ENCODE peak calls at places on chromosomes 3 and 15, in nine cellular contexts. H is NCI-H446; N is hippocampal formation; V is fibroblast of the conjunctiva; A is nephron progenitor cell; Y is occipital lobe; C is NCI-H1092; R is central memory CD4-positive, alpha-beta T cell; G is stimulated activated CD4-positive, alpha-beta T cell treated with anti-CD3 and anti-CD28 coated beads, Interleukin-12 subunit alpha, Interleukin-12 subunit beta, amount 100 ng/mL, for 4 hours. I is an unnamed sample.

GRCh38 chr15:25658560-25658959 is 204.6 kb downstream of the ATP10A start:
- DNase-seq in N (no peak), Y (no peak), A (no peak), R (no peak), V (no peak), H (no peak), C (no peak), G (no peak), I (no peak)

GRCh38 chr3:101200461-101200860 is 119.9 kb downstream of the IMPG2 start:
- DNase-seq in Y (no peak), V (no peak), C (no peak), H (no peak), R (no peak), G (no peak), N (no peak), A (no peak), I (no peak)

GRCh38 chr15:101014921-101015841 is 96.0 kb downstream of the LRRK1 start:
- DNase-seq in Y (peak; percentile 50), V (no peak), H (peak; percentile 50), A (peak; percentile 86), N (peak; percentile 59), R (peak; percentile 32), G (peak; percentile 75), C (peak; percentile 25), I (peak; percentile 65)

GRCh38 chr15:60299452-60300047 is 98.2 kb downstream of the ANXA2 start:
- DNase-seq in R (no peak), Y (no peak), A (no peak), C (peak; percentile 91), G (no peak), V (no peak), N (peak; percentile 44), H (peak; percentile 65), I (no peak)

GRCh38 chr3:27568393-27568792 is 84.2 kb upstream of the SLC4A7 start:
- DNase-seq in R (no peak), Y (peak; percentile 48), H (peak; percentile 79), N (peak; percentile 26), A (no peak), G (no peak), V (peak; percentile 70), C (peak; percentile 40), I (no peak)

GRCh38 chr15:89118481-89118989 is 30.3 kb downstream of the ABHD2 start:
- DNase-seq in V (no peak), H (no peak), R (no peak), G (no peak), N (no peak), C (no peak), Y (no peak), A (no peak), I (no peak)

GRCh38 chr3:55000546-55000945 is 72.7 kb upstream of the LRTM1 start:
- DNase-seq in R (no peak), C (peak; percentile 3), G (no peak), V (peak; percentile 74), A (no peak), Y (no peak), N (no peak), H (no peak), I (no peak)

GRCh38 chr3:94159062-94159726 is 96.3 kb downstream of the NSUN3 start:
- DNase-seq in R (no peak), N (no peak), C (no peak), G (no peak), Y (no peak), H (peak; percentile 80), A (no peak), V (peak; percentile 22), I (no peak)

GRCh38 chr15:58966698-58967097 is 20.8 kb upstream of the RNF111 start:
- DNase-seq in V (no peak), N (no peak), H (no peak), Y (no peak), A (no peak), R (no peak), C (no peak), G (no peak), I (no peak)

GRCh38 chr15:44009056-44009455 is 182.3 kb downstream of the WDR76 start:
- DNase-seq in H (no peak), A (no peak), V (no peak), N (no peak), G (no peak), Y (no peak), C (no peak), R (no peak), I (no peak)

GRCh38 chr3:53815067-53815466 is 31.2 kb downstream of the CHDH start:
- DNase-seq in H (no peak), G (no peak), C (no peak), N (no peak), A (no peak), R (no peak), Y (no peak), V (no peak), I (no peak)

GRCh38 chr3:108006901-108007331 is 83.9 kb downstream of the CD47 start:
- DNase-seq in G (no peak), H (peak; percentile 15), C (no peak), A (no peak), R (no peak), V (no peak), Y (no peak), N (no peak), I (no peak)

GRCh38 chr15:66142341-66142740 is 111.2 kb downstream of the MEGF11 start:
- DNase-seq in Y (peak; percentile 29), G (no peak), C (no peak), N (no peak), A (no peak), H (no peak), V (no peak), R (no peak), I (peak; percentile 25)